ENCODE peak calls at places on chromosomes 7 and 10, in four cellular contexts. U is AG04449, V is neuronal stem cell, H is AG04450. W is an unnamed sample.
A peak's percentile ranks its signal among the peaks of the same experiment; 100 is the strongest.

GRCh38 chr7:157493017-157493416 is 156.2 kb downstream of the DNAJB6 start:
- DNase-seq in U (no peak), V (no peak), H (no peak), W (no peak)

GRCh38 chr7:130421685-130422084 is 19.1 kb downstream of the CEP41 start:
- DNase-seq in U (no peak), V (no peak), H (no peak), W (no peak)

GRCh38 chr10:22980822-22981221 is 53.0 kb downstream of the ARMC3 start:
- DNase-seq in U (no peak), V (no peak), H (no peak), W (no peak)

GRCh38 chr7:43669286-43670081 is 59.8 kb downstream of the COA1 start:
- DNase-seq in U (no peak), V (no peak), H (no peak), W (no peak)

GRCh38 chr7:139775829-139776266 is 1.9 kb downstream of the HIPK2 start:
- DNase-seq in U (peak; percentile 21), V (no peak), H (peak; percentile 51), W (no peak)

GRCh38 chr7:108402865-108403264 is 53.4 kb downstream of the NRCAM start:
- DNase-seq in U (no peak), V (no peak), H (no peak), W (no peak)

GRCh38 chr7:38291117-38291647 is 17.7 kb upstream of the TARP start:
- DNase-seq in U (no peak), V (no peak), H (no peak), W (no peak)

GRCh38 chr10:78806805-78807221 is 262.0 kb upstream of the ZMIZ1 start:
- DNase-seq in U (no peak), V (no peak), H (no peak), W (no peak)

GRCh38 chr10:14087585-14087984 is 243.1 kb downstream of the FRMD4A start:
- DNase-seq in U (no peak), V (no peak), H (no peak), W (no peak)

GRCh38 chr7:87328281-87328680 is 17.2 kb upstream of the CROT start:
- DNase-seq in U (no peak), V (no peak), H (no peak), W (no peak)

GRCh38 chr10:89526396-89526795 is 9.0 kb downstream of the SLC16A12 start:
- DNase-seq in U (no peak), V (no peak), H (no peak), W (no peak)

GRCh38 chr10:62610649-62611229 is 193.8 kb upstream of the ADO start:
- DNase-seq in U (no peak), V (peak; percentile 64), H (no peak), W (no peak)

GRCh38 chr7:32204361-32205018 is 134.3 kb upstream of the PDE1C start:
- DNase-seq in U (peak; percentile 40), V (peak; percentile 54), H (peak; percentile 41), W (peak; percentile 41)

GRCh38 chr10:9681655-9682054 is 1336.0 kb upstream of the CELF2 start:
- DNase-seq in U (no peak), V (no peak), H (no peak), W (no peak)

GRCh38 chr10:92149261-92149660 is 141.6 kb downstream of the CPEB3 start:
- DNase-seq in U (no peak), V (no peak), H (no peak), W (no peak)

GRCh38 chr7:121515651-121516401 is 119.7 kb upstream of the FAM3C start:
- DNase-seq in U (no peak), V (no peak), H (no peak), W (no peak)

GRCh38 chr10:68334672-68335467 is 2.1 kb upstream of the PBLD start:
- DNase-seq in U (no peak), V (no peak), H (no peak), W (no peak)

GRCh38 chr7:140025241-140025640 is 37.5 kb downstream of the PARP12 start:
- DNase-seq in U (no peak), V (no peak), H (no peak), W (no peak)

GRCh38 chr7:127252380-127252718 is 392 bp downstream of the GRM8 start:
- DNase-seq in U (no peak), V (peak; percentile 21), H (no peak), W (no peak)

GRCh38 chr10:92727141-92727540 is 37.4 kb downstream of the HHEX start:
- DNase-seq in U (no peak), V (no peak), H (no peak), W (no peak)

GRCh38 chr10:63267414-63268138 is 134.4 kb downstream of the NRBF2 start:
- DNase-seq in U (peak; percentile 67), V (no peak), H (peak; percentile 79), W (no peak)

GRCh38 chr10:60963441-60964256 is 19.7 kb upstream of the RHOBTB1 start:
- DNase-seq in U (no peak), V (no peak), H (no peak), W (no peak)

GRCh38 chr7:50771120-50772002 is 11.3 kb downstream of the GRB10 start:
- DNase-seq in U (no peak), V (no peak), H (no peak), W (no peak)

GRCh38 chr7:103343758-103344452 is 662 bp downstream of the DNAJC2 start:
- DNase-seq in U (no peak), V (no peak), H (no peak), W (no peak)

GRCh38 chr7:42055171-42055570 is 181.8 kb downstream of the GLI3 start:
- DNase-seq in U (no peak), V (no peak), H (no peak), W (no peak)

GRCh38 chr10:117320050-117320665 is 55.1 kb downstream of the PDZD8 start:
- DNase-seq in U (no peak), V (peak; percentile 2), H (no peak), W (no peak)

GRCh38 chr7:40211291-40212003 is 76.6 kb downstream of the SUGCT start:
- DNase-seq in U (no peak), V (no peak), H (no peak), W (no peak)

GRCh38 chr10:76306859-76307258 is 875.4 kb downstream of the LRMDA start:
- DNase-seq in U (no peak), V (no peak), H (no peak), W (no peak)

GRCh38 chr10:100528885-100529472 is 692 bp downstream of the NDUFB8 start:
- DNase-seq in U (no peak), V (no peak), H (no peak), W (no peak)

GRCh38 chr10:21393941-21394340 is 131.5 kb downstream of the SKIDA1 start:
- DNase-seq in U (no peak), V (no peak), H (no peak), W (no peak)

GRCh38 chr7:106110885-106111670 is 1.0 kb downstream of the SYPL1 start:
- DNase-seq in U (no peak), V (no peak), H (no peak), W (no peak)

GRCh38 chr7:486216-486743 is 33.4 kb downstream of the PDGFA start:
- DNase-seq in U (no peak), V (no peak), H (no peak), W (no peak)

GRCh38 chr7:48141551-48141950 is 29.7 kb upstream of the ABCA13 start:
- DNase-seq in U (no peak), V (no peak), H (no peak), W (no peak)

GRCh38 chr7:48144291-48144768 is 26.9 kb upstream of the ABCA13 start:
- DNase-seq in U (no peak), V (no peak), H (no peak), W (no peak)

GRCh38 chr7:48139461-48139860 is 31.8 kb upstream of the ABCA13 start:
- DNase-seq in U (no peak), V (no peak), H (no peak), W (no peak)

GRCh38 chr7:48140001-48140681 is 31.1 kb upstream of the ABCA13 start:
- DNase-seq in U (no peak), V (no peak), H (no peak), W (no peak)
- H3K4me3 ChIP-seq in U (peak overlapping the region; percentile 8), V (no peak overlapping the region), H (no peak overlapping the region), W (no peak overlapping the region)

DNA sequence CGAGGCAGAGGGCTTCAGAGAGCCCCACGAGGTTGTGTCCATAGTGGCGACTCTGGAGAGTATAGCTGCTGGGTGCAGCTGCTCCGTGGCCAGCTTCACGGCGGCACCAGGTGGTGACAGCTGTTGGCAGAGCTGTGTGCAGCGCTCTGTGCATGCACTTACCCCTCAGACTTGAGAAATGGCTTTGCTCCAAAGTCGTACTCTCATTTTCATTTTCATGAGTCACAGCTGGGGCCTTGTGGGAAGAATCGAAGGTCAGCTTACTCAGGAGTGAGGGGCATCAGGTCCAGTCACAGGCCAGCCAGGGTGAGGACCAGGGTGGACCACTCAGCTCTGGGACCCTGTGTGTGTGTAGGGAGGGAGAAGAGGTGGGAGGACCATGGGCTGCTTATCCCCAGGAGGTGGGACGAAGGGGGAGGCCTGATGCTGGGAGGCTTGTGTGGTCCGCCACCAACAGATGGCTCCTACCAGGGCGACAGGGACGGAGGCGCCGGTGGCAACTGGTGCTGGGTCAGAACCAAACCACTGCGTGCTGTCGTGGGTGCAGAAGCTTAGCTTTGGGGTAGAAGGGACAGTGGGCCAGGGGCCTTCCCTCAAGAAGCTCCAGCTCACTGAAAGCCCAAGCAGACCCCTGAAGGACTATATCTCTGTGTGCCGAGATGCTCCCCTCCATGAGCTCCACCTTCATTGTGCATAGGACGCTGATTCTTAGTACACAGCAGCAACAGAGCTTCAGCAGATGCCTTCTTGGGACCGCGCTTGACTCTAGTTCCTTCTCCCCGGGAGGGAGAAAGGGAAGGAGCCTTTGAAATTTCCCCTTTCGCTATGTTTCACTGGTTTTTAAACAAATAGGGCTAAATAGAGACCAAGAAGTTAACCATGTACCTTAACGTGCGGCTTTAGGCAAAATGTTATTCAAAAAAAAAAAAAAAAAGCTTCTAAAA is 225.0 kb downstream of the CELF2 start:
- DNase-seq in U (no peak), V (no peak), H (peak; percentile 51), W (no peak)
- H3K4me3 ChIP-seq in U (no peak overlapping the region), V (no peak overlapping the region), H (no peak overlapping the region), W (no peak overlapping the region)

DNA sequence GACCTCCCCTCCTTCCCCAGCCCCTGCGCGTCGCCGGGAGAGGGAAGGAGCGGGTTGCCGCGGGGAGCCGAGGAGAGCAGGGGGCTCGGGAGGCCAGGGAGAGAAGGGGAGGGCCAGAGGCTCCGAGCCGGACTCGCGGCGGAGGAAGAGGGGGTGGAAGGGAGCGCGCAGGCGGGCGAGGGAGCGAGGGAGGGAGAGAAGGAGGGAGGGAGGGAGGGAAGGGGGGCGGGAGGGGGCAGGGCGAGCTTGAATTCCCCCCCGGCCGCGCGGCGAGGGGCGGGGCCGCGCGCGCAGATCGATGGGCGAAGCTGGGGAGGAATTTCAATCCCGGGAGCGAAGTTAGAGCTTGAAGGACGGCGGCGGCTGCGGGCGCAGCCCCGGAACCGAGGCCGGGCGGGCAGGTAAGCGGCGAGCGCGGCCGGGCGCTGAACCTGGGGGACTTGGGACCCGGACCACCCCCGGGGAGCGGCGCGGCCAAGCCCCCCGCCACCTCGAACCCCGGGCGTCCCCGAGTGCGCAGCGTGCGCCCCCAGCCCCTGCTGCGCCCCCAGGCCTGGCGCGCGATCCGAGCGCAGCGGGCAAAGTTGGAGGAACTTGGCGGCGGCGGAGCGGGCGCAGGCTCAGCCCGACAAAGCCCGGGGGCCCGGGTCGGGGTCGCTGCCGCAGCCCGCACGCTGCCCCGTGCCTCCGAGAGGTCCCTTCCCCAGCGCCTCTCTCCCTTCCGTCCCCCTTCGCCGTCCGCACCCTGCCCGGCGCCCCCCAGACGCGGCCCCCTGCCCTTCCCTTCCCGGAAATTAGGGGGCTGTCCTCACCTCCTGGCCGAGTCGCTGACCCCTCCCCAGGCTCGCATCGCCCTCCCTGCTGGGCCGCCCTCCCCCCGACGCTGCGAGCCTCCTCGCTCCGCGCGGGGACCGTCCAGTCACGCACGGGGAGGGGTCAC is at the start of gene ELFN1:
- DNase-seq in U (no peak), V (peak; percentile 87), H (no peak), W (no peak)
- H3K4me3 ChIP-seq in U (peak within 1 kb of the TSS; percentile 48), V (peak within 1 kb of the TSS; percentile 71), H (peak within 1 kb of the TSS; percentile 25), W (peak within 1 kb of the TSS; percentile 17)

GRCh38 chr10:131905279-131905595 is 4.4 kb downstream of the PPP2R2D start:
- DNase-seq in U (no peak), V (no peak), H (no peak), W (no peak)
- H3K4me3 ChIP-seq in U (no peak overlapping the region), V (no peak overlapping the region), H (no peak overlapping the region), W (no peak overlapping the region)

W was measured in kidney epithelial cell.